ENCODE peak calls at places on chromosomes 1 and 21, in four cellular contexts. One of them, this sample, is unnamed.

GRCh38 chr1:203593723-203594122 is 32.9 kb upstream of the ATP2B4 start:
- DNase-seq in psoas muscle: no peak
- DNase-seq in AG08395: no peak
- DNase-seq in C1 segment of cervical spinal cord: no peak
- DNase-seq in this sample: no peak

GRCh38 chr1:203306089-203306969 is 1.0 kb downstream of the BTG2 start:
- DNase-seq in psoas muscle: peak
- DNase-seq in AG08395: peak
- DNase-seq in C1 segment of cervical spinal cord: no peak
- DNase-seq in this sample: peak

GRCh38 chr21:16195896-16196443 is 466.2 kb downstream of the USP25 start:
- DNase-seq in psoas muscle: no peak
- DNase-seq in AG08395: no peak
- DNase-seq in C1 segment of cervical spinal cord: no peak
- DNase-seq in this sample: no peak

GRCh38 chr1:187091666-187092065 is 262.9 kb downstream of the PLA2G4A start:
- DNase-seq in psoas muscle: no peak
- DNase-seq in AG08395: peak
- DNase-seq in C1 segment of cervical spinal cord: no peak
- DNase-seq in this sample: no peak

GRCh38 chr1:117802546-117803257 is 126.7 kb downstream of the GDAP2 start:
- DNase-seq in psoas muscle: no peak
- DNase-seq in AG08395: peak
- DNase-seq in C1 segment of cervical spinal cord: no peak
- DNase-seq in this sample: no peak

GRCh38 chr21:32977216-32977615 is 48.5 kb upstream of the OLIG2 start:
- DNase-seq in psoas muscle: no peak
- DNase-seq in AG08395: no peak
- DNase-seq in C1 segment of cervical spinal cord: no peak
- DNase-seq in this sample: no peak

GRCh38 chr1:74522143-74522542 is 9.7 kb upstream of the LRRC53 start:
- DNase-seq in psoas muscle: no peak
- DNase-seq in AG08395: no peak
- DNase-seq in C1 segment of cervical spinal cord: no peak
- DNase-seq in this sample: no peak

GRCh38 chr21:37877888-37878684 is 38.2 kb downstream of the KCNJ6 start:
- DNase-seq in psoas muscle: no peak
- DNase-seq in AG08395: no peak
- DNase-seq in C1 segment of cervical spinal cord: no peak
- DNase-seq in this sample: no peak

GRCh38 chr1:42282867-42283583 is 52.0 kb downstream of the FOXJ3 start:
- DNase-seq in psoas muscle: no peak
- DNase-seq in AG08395: no peak
- DNase-seq in C1 segment of cervical spinal cord: no peak
- DNase-seq in this sample: no peak

GRCh38 chr1:94501426-94501825 is 40.1 kb downstream of the F3 start:
- DNase-seq in psoas muscle: no peak
- DNase-seq in AG08395: no peak
- DNase-seq in C1 segment of cervical spinal cord: no peak
- DNase-seq in this sample: no peak

GRCh38 chr1:12617901-12618660 is at the start of gene DHRS3:
- DNase-seq in psoas muscle: peak
- DNase-seq in AG08395: peak
- DNase-seq in C1 segment of cervical spinal cord: no peak
- DNase-seq in this sample: peak

GRCh38 chr1:9028921-9029715 is 2.9 kb upstream of the SLC2A7 start:
- DNase-seq in psoas muscle: no peak
- DNase-seq in AG08395: no peak
- DNase-seq in C1 segment of cervical spinal cord: no peak
- DNase-seq in this sample: no peak

GRCh38 chr1:94036721-94037120 is 84.2 kb downstream of the ABCA4 start:
- DNase-seq in psoas muscle: no peak
- DNase-seq in AG08395: no peak
- DNase-seq in C1 segment of cervical spinal cord: no peak
- DNase-seq in this sample: no peak

GRCh38 chr1:6101826-6102225 is 56.1 kb downstream of the KCNAB2 start:
- DNase-seq in psoas muscle: no peak
- DNase-seq in AG08395: no peak
- DNase-seq in C1 segment of cervical spinal cord: no peak
- DNase-seq in this sample: no peak

GRCh38 chr1:94989398-94989797 is 62.5 kb upstream of the CNN3 start:
- DNase-seq in psoas muscle: no peak
- DNase-seq in AG08395: no peak
- DNase-seq in C1 segment of cervical spinal cord: no peak
- DNase-seq in this sample: peak

GRCh38 chr1:224789311-224789710 is 140.2 kb upstream of the DNAH14 start:
- DNase-seq in psoas muscle: no peak
- DNase-seq in AG08395: no peak
- DNase-seq in C1 segment of cervical spinal cord: no peak
- DNase-seq in this sample: no peak

GRCh38 chr1:234628099-234628498 is 18.1 kb upstream of the IRF2BP2 start:
- DNase-seq in psoas muscle: no peak
- DNase-seq in AG08395: no peak
- DNase-seq in C1 segment of cervical spinal cord: no peak
- DNase-seq in this sample: no peak

GRCh38 chr21:41703857-41704501 is 62.9 kb downstream of the RIPK4 start:
- DNase-seq in psoas muscle: no peak
- DNase-seq in AG08395: no peak
- DNase-seq in C1 segment of cervical spinal cord: no peak
- DNase-seq in this sample: no peak

GRCh38 chr21:14737922-14738321 is 191.8 kb upstream of the SAMSN1 start:
- DNase-seq in psoas muscle: no peak
- DNase-seq in AG08395: no peak
- DNase-seq in C1 segment of cervical spinal cord: no peak
- DNase-seq in this sample: no peak

GRCh38 chr1:96722161-96722908 is 751 bp downstream of the PTBP2 start:
- DNase-seq in psoas muscle: peak
- DNase-seq in AG08395: peak
- DNase-seq in C1 segment of cervical spinal cord: peak
- DNase-seq in this sample: peak

GRCh38 chr1:200959341-200959985 is 64.1 kb downstream of the KIF21B start:
- DNase-seq in psoas muscle: no peak
- DNase-seq in AG08395: no peak
- DNase-seq in C1 segment of cervical spinal cord: no peak
- DNase-seq in this sample: no peak

GRCh38 chr1:31038360-31038759 is 27.2 kb downstream of the PUM1 start:
- DNase-seq in psoas muscle: no peak
- DNase-seq in AG08395: peak
- DNase-seq in C1 segment of cervical spinal cord: no peak
- DNase-seq in this sample: no peak

GRCh38 chr1:38608202-38608864 is 251.2 kb downstream of the RRAGC start:
- DNase-seq in psoas muscle: no peak
- DNase-seq in AG08395: no peak
- DNase-seq in C1 segment of cervical spinal cord: no peak
- DNase-seq in this sample: no peak

GRCh38 chr1:52268372-52268771 is 97.6 kb downstream of the CC2D1B start:
- DNase-seq in psoas muscle: no peak
- DNase-seq in AG08395: no peak
- DNase-seq in C1 segment of cervical spinal cord: no peak
- DNase-seq in this sample: no peak

GRCh38 chr1:172821609-172822274 is 162.8 kb downstream of the FASLG start:
- DNase-seq in psoas muscle: no peak
- DNase-seq in AG08395: peak
- DNase-seq in C1 segment of cervical spinal cord: no peak
- DNase-seq in this sample: no peak

GRCh38 chr1:56638248-56638647 is 6.9 kb upstream of the PRKAA2 start:
- DNase-seq in psoas muscle: no peak
- DNase-seq in AG08395: no peak
- DNase-seq in C1 segment of cervical spinal cord: no peak
- DNase-seq in this sample: no peak

GRCh38 chr1:65254320-65255087 is 54.8 kb upstream of the DNAJC6 start:
- DNase-seq in psoas muscle: peak
- DNase-seq in AG08395: peak
- DNase-seq in C1 segment of cervical spinal cord: peak
- DNase-seq in this sample: peak

GRCh38 chr1:48207536-48208075 is 14.9 kb upstream of the SLC5A9 start:
- DNase-seq in psoas muscle: no peak
- DNase-seq in AG08395: no peak
- DNase-seq in C1 segment of cervical spinal cord: no peak
- DNase-seq in this sample: no peak

GRCh38 chr1:182718311-182718710 is 33.9 kb upstream of the RGS8 start:
- DNase-seq in psoas muscle: no peak
- DNase-seq in AG08395: no peak
- DNase-seq in C1 segment of cervical spinal cord: no peak
- DNase-seq in this sample: no peak

GRCh38 chr1:2824999-2825398 is 23.5 kb upstream of the TTC34 start:
- DNase-seq in psoas muscle: peak
- DNase-seq in AG08395: no peak
- DNase-seq in C1 segment of cervical spinal cord: no peak
- DNase-seq in this sample: no peak

GRCh38 chr1:193283026-193283425 is 96.6 kb upstream of the B3GALT2 start:
- DNase-seq in psoas muscle: no peak
- DNase-seq in AG08395: peak
- DNase-seq in C1 segment of cervical spinal cord: no peak
- DNase-seq in this sample: no peak

GRCh38 chr1:69932760-69933159 is 272.6 kb downstream of the LRRC40 start:
- DNase-seq in psoas muscle: no peak
- DNase-seq in AG08395: no peak
- DNase-seq in C1 segment of cervical spinal cord: no peak
- DNase-seq in this sample: no peak

This sample was measured in left ventricle myocardium inferior.